ENCODE peak calls at places on chromosomes 11 and 22, in nine cellular contexts. One of them, this sample, is unnamed.

GRCh38 chr11:73343076-73343833 is 32.9 kb upstream of the RELT start:
- DNase-seq in psoas muscle: no peak
- DNase-seq in ovary: no peak
- DNase-seq in astrocyte: no peak
- DNase-seq in fibroblast of pulmonary artery: no peak
- DNase-seq in colonic mucosa: no peak
- DNase-seq in heart right ventricle: no peak
- DNase-seq in GM12865: no peak
- DNase-seq in lower leg skin: no peak
- DNase-seq in this sample: no peak

GRCh38 chr11:70623906-70624597 is 225.7 kb downstream of the CTTN start:
- DNase-seq in psoas muscle: no peak
- DNase-seq in ovary: no peak
- DNase-seq in astrocyte: no peak
- DNase-seq in fibroblast of pulmonary artery: no peak
- DNase-seq in colonic mucosa: peak; percentile 70
- DNase-seq in heart right ventricle: no peak
- DNase-seq in GM12865: no peak
- DNase-seq in lower leg skin: no peak
- DNase-seq in this sample: no peak

GRCh38 chr11:15886866-15887265 is 469.5 kb downstream of the SOX6 start:
- DNase-seq in psoas muscle: no peak
- DNase-seq in ovary: no peak
- DNase-seq in astrocyte: peak; percentile 73
- DNase-seq in fibroblast of pulmonary artery: no peak
- DNase-seq in colonic mucosa: no peak
- DNase-seq in heart right ventricle: no peak
- DNase-seq in GM12865: no peak
- DNase-seq in lower leg skin: no peak
- DNase-seq in this sample: no peak

GRCh38 chr11:122105009-122105828 is 10.8 kb downstream of the BLID start:
- DNase-seq in psoas muscle: no peak
- DNase-seq in ovary: no peak
- DNase-seq in astrocyte: peak; percentile 59
- DNase-seq in fibroblast of pulmonary artery: no peak
- DNase-seq in colonic mucosa: no peak
- DNase-seq in heart right ventricle: no peak
- DNase-seq in GM12865: no peak
- DNase-seq in lower leg skin: no peak
- DNase-seq in this sample: no peak

GRCh38 chr11:100932474-100933100 is 197.0 kb downstream of the PGR start:
- DNase-seq in psoas muscle: no peak
- DNase-seq in ovary: no peak
- DNase-seq in astrocyte: no peak
- DNase-seq in fibroblast of pulmonary artery: peak; percentile 63
- DNase-seq in colonic mucosa: no peak
- DNase-seq in heart right ventricle: no peak
- DNase-seq in GM12865: peak; percentile 21
- DNase-seq in lower leg skin: no peak
- DNase-seq in this sample: no peak

GRCh38 chr11:31656051-31656450 is 146.5 kb downstream of the ELP4 start:
- DNase-seq in psoas muscle: no peak
- DNase-seq in ovary: no peak
- DNase-seq in astrocyte: peak; percentile 9
- DNase-seq in fibroblast of pulmonary artery: peak; percentile 40
- DNase-seq in colonic mucosa: no peak
- DNase-seq in heart right ventricle: no peak
- DNase-seq in GM12865: no peak
- DNase-seq in lower leg skin: no peak
- DNase-seq in this sample: no peak

GRCh38 chr22:36454916-36455570 is 26.4 kb downstream of the TXN2 start:
- DNase-seq in psoas muscle: peak; percentile 90
- DNase-seq in ovary: peak; percentile 90
- DNase-seq in astrocyte: peak; percentile 81
- DNase-seq in fibroblast of pulmonary artery: peak; percentile 88
- DNase-seq in colonic mucosa: peak; percentile 97
- DNase-seq in heart right ventricle: peak; percentile 94
- DNase-seq in GM12865: peak; percentile 97
- DNase-seq in lower leg skin: peak; percentile 86
- DNase-seq in this sample: peak; percentile 95

GRCh38 chr11:61056566-61056965 is 45.7 kb upstream of the CD5 start:
- DNase-seq in psoas muscle: no peak
- DNase-seq in ovary: no peak
- DNase-seq in astrocyte: no peak
- DNase-seq in fibroblast of pulmonary artery: no peak
- DNase-seq in colonic mucosa: no peak
- DNase-seq in heart right ventricle: no peak
- DNase-seq in GM12865: peak; percentile 58
- DNase-seq in lower leg skin: no peak
- DNase-seq in this sample: no peak

GRCh38 chr11:61080986-61081590 is 21.2 kb upstream of the CD5 start:
- DNase-seq in psoas muscle: no peak
- DNase-seq in ovary: no peak
- DNase-seq in astrocyte: no peak
- DNase-seq in fibroblast of pulmonary artery: no peak
- DNase-seq in colonic mucosa: no peak
- DNase-seq in heart right ventricle: no peak
- DNase-seq in GM12865: no peak
- DNase-seq in lower leg skin: no peak
- DNase-seq in this sample: no peak

GRCh38 chr11:17639781-17640180 is 79.6 kb upstream of the MYOD1 start:
- DNase-seq in psoas muscle: no peak
- DNase-seq in ovary: no peak
- DNase-seq in astrocyte: no peak
- DNase-seq in fibroblast of pulmonary artery: no peak
- DNase-seq in colonic mucosa: no peak
- DNase-seq in heart right ventricle: no peak
- DNase-seq in GM12865: no peak
- DNase-seq in lower leg skin: no peak
- DNase-seq in this sample: no peak

GRCh38 chr11:18749681-18750319 is 23.8 kb upstream of the IGSF22 start:
- DNase-seq in psoas muscle: no peak
- DNase-seq in ovary: no peak
- DNase-seq in astrocyte: peak; percentile 71
- DNase-seq in fibroblast of pulmonary artery: peak; percentile 71
- DNase-seq in colonic mucosa: no peak
- DNase-seq in heart right ventricle: no peak
- DNase-seq in GM12865: no peak
- DNase-seq in lower leg skin: peak; percentile 54
- DNase-seq in this sample: no peak

GRCh38 chr11:7668911-7669310 is 4.4 kb downstream of the CYB5R2 start:
- DNase-seq in psoas muscle: no peak
- DNase-seq in ovary: no peak
- DNase-seq in astrocyte: no peak
- DNase-seq in fibroblast of pulmonary artery: peak; percentile 48
- DNase-seq in colonic mucosa: no peak
- DNase-seq in heart right ventricle: no peak
- DNase-seq in GM12865: no peak
- DNase-seq in lower leg skin: no peak
- DNase-seq in this sample: no peak

GRCh38 chr11:43908191-43908590 is 27.6 kb downstream of the ALKBH3 start:
- DNase-seq in psoas muscle: no peak
- DNase-seq in ovary: no peak
- DNase-seq in astrocyte: no peak
- DNase-seq in fibroblast of pulmonary artery: no peak
- DNase-seq in colonic mucosa: no peak
- DNase-seq in heart right ventricle: no peak
- DNase-seq in GM12865: no peak
- DNase-seq in lower leg skin: no peak
- DNase-seq in this sample: no peak

DNA sequence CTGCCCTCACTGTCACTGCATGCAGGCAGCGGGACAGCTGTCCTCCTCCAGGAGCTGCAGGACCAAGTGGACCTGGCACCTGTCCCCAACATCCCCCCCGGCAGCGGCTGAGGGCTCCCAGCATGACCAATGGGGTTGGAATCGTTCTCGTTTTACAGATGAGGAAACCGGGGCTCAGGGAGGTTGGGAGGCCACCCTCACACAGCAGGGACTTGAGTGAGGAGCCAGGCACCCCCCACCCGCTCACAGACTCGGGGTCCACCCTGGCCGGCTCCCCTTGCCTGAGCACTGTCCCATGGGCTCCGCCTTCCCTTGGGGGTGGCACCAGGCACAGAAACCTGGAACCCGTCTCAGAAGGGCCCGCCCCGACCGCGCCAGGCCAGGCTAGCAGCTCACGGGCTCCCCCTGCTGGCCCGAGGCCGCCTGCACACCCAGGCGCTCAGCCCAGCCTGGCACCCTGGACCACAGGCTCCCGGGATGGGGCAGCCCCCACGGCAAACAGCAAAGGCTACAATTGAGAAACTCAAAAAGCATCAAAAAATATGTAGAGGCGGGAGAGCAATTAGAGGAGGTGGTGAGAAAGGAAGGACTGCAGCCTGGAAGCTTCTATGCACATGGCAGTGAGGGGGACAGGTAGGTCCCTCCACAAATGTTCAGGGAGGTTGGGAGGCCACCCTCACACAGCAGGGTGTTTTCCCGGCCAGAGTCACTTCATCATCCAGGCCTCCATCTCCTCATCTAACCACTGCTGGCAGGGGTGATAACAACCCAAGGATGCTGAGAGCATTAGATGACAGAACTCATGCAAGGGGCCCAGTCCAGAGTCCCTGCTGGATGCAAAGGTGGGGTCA is 12.8 kb downstream of the MACROD1 start:
- DNase-seq in psoas muscle: peak; percentile 66
- DNase-seq in ovary: peak; percentile 67
- DNase-seq in astrocyte: no peak
- DNase-seq in fibroblast of pulmonary artery: peak; percentile 42
- DNase-seq in colonic mucosa: peak; percentile 66
- DNase-seq in heart right ventricle: peak; percentile 72
- DNase-seq in GM12865: peak; percentile 58
- DNase-seq in lower leg skin: no peak
- DNase-seq in this sample: peak; percentile 61
- H3K4me3 ChIP-seq in psoas muscle: peak overlapping the region; percentile 13
- H3K4me3 ChIP-seq in ovary: no peak overlapping the region
- H3K4me3 ChIP-seq in astrocyte: no peak overlapping the region
- H3K4me3 ChIP-seq in fibroblast of pulmonary artery: no peak overlapping the region
- H3K4me3 ChIP-seq in colonic mucosa: no peak overlapping the region
- H3K4me3 ChIP-seq in heart right ventricle: no peak overlapping the region
- H3K4me3 ChIP-seq in GM12865: no peak overlapping the region
- H3K4me3 ChIP-seq in lower leg skin: no peak overlapping the region
- H3K4me3 ChIP-seq in this sample: no peak overlapping the region

GRCh38 chr22:47290706-47291430 is 528.4 kb downstream of the TBC1D22A start:
- DNase-seq in psoas muscle: no peak
- DNase-seq in ovary: no peak
- DNase-seq in astrocyte: no peak
- DNase-seq in fibroblast of pulmonary artery: no peak
- DNase-seq in colonic mucosa: no peak
- DNase-seq in heart right ventricle: no peak
- DNase-seq in GM12865: no peak
- DNase-seq in lower leg skin: no peak
- DNase-seq in this sample: no peak
- TF ChIP-seq CTCF in psoas muscle: no peak
- TF ChIP-seq CTCF in ovary: no peak
- TF ChIP-seq CTCF in astrocyte: no peak
- TF ChIP-seq CTCF in fibroblast of pulmonary artery: no peak
- TF ChIP-seq CTCF in colonic mucosa: no peak
- TF ChIP-seq CTCF in heart right ventricle: no peak
- TF ChIP-seq CTCF in GM12865: no peak
- TF ChIP-seq CTCF in lower leg skin: no peak
- TF ChIP-seq CTCF in this sample: no peak

GRCh38 chr11:117535870-117536411 is 208.3 kb downstream of the CEP164 start:
- DNase-seq in psoas muscle: no peak
- DNase-seq in ovary: no peak
- DNase-seq in astrocyte: no peak
- DNase-seq in fibroblast of pulmonary artery: no peak
- DNase-seq in colonic mucosa: no peak
- DNase-seq in heart right ventricle: no peak
- DNase-seq in GM12865: no peak
- DNase-seq in lower leg skin: no peak
- DNase-seq in this sample: no peak

GRCh38 chr11:117538731-117539130 is 211.1 kb downstream of the CEP164 start:
- DNase-seq in psoas muscle: no peak
- DNase-seq in ovary: no peak
- DNase-seq in astrocyte: no peak
- DNase-seq in fibroblast of pulmonary artery: no peak
- DNase-seq in colonic mucosa: no peak
- DNase-seq in heart right ventricle: no peak
- DNase-seq in GM12865: no peak
- DNase-seq in lower leg skin: no peak
- DNase-seq in this sample: no peak

GRCh38 chr11:117532568-117532967 is 204.9 kb downstream of the CEP164 start:
- DNase-seq in psoas muscle: no peak
- DNase-seq in ovary: no peak
- DNase-seq in astrocyte: no peak
- DNase-seq in fibroblast of pulmonary artery: no peak
- DNase-seq in colonic mucosa: no peak
- DNase-seq in heart right ventricle: no peak
- DNase-seq in GM12865: no peak
- DNase-seq in lower leg skin: no peak
- DNase-seq in this sample: no peak

GRCh38 chr11:117538256-117538655 is 210.6 kb downstream of the CEP164 start:
- DNase-seq in psoas muscle: no peak
- DNase-seq in ovary: no peak
- DNase-seq in astrocyte: no peak
- DNase-seq in fibroblast of pulmonary artery: no peak
- DNase-seq in colonic mucosa: no peak
- DNase-seq in heart right ventricle: no peak
- DNase-seq in GM12865: no peak
- DNase-seq in lower leg skin: no peak
- DNase-seq in this sample: no peak

DNA sequence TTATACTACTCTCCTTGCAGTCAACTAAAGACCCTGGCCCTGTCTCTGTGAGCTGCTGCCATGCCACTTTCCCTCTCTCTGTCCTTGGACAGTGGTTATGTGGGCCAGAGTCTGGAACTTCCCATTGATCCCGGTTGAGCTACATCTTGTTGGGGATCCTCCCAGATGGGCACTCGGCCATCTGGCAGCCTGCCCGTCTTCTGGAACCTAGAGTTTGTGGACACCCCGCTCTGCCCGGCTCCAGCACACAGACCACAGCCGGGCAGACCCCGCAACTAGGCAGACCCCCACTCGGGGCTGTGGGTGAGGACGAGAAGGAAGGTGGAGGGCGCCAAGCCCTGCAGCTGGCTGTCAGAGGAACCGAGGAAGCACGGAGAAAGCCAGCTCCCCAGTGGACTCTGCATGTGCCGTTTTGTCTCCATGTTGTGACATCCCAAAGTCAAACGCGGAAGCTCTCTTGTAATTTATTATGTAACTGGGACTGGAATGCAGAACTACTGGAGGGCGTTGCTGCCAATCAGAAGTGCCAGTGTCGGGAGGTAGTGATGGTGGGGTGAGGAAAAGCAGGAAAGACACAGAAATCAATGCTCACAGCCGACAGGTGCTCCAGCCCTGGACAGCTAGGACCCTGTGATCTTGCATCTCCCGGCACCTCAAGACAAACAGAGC is 207.7 kb downstream of the CEP164 start:
- DNase-seq in psoas muscle: peak; percentile 67
- DNase-seq in ovary: peak; percentile 58
- DNase-seq in astrocyte: no peak
- DNase-seq in fibroblast of pulmonary artery: no peak
- DNase-seq in colonic mucosa: peak; percentile 49
- DNase-seq in heart right ventricle: peak; percentile 45
- DNase-seq in GM12865: no peak
- DNase-seq in lower leg skin: peak; percentile 16
- DNase-seq in this sample: no peak
- H3K4me3 ChIP-seq in psoas muscle: no peak overlapping the region
- H3K4me3 ChIP-seq in ovary: no peak overlapping the region
- H3K4me3 ChIP-seq in astrocyte: no peak overlapping the region
- H3K4me3 ChIP-seq in fibroblast of pulmonary artery: no peak overlapping the region
- H3K4me3 ChIP-seq in colonic mucosa: no peak overlapping the region
- H3K4me3 ChIP-seq in heart right ventricle: no peak overlapping the region
- H3K4me3 ChIP-seq in GM12865: no peak overlapping the region
- H3K4me3 ChIP-seq in lower leg skin: no peak overlapping the region
- H3K4me3 ChIP-seq in this sample: no peak overlapping the region

GRCh38 chr22:39212721-39213376 is 31.9 kb downstream of the PDGFB start:
- DNase-seq in psoas muscle: no peak
- DNase-seq in ovary: no peak
- DNase-seq in astrocyte: no peak
- DNase-seq in fibroblast of pulmonary artery: peak; percentile 77
- DNase-seq in colonic mucosa: no peak
- DNase-seq in heart right ventricle: no peak
- DNase-seq in GM12865: no peak
- DNase-seq in lower leg skin: no peak
- DNase-seq in this sample: no peak
- TF ChIP-seq CTCF in psoas muscle: no peak
- TF ChIP-seq CTCF in ovary: no peak
- TF ChIP-seq CTCF in astrocyte: no peak
- TF ChIP-seq CTCF in fibroblast of pulmonary artery: peak; percentile 15
- TF ChIP-seq CTCF in colonic mucosa: no peak
- TF ChIP-seq CTCF in heart right ventricle: no peak
- TF ChIP-seq CTCF in GM12865: no peak
- TF ChIP-seq CTCF in lower leg skin: no peak
- TF ChIP-seq CTCF in this sample: no peak